ENCODE peak calls at places on chromosomes 12 and 14, in four cellular contexts. One of them, this sample, is unnamed. For H3K27me3, the result is how much of the 10 kb centered on the place peaks cover.

GRCh38 chr12:117105902-117106301 is 6.7 kb upstream of the TESC start:
- DNase-seq in neuronal stem cell: no peak
- DNase-seq in CD8-positive, alpha-beta T cell: no peak
- DNase-seq in tibial artery: no peak
- DNase-seq in this sample: peak

GRCh38 chr14:90803249-90803648 is 13.0 kb downstream of the TTC7B start:
- DNase-seq in tibial artery: no peak
- DNase-seq in CD8-positive, alpha-beta T cell: no peak
- DNase-seq in neuronal stem cell: no peak
- DNase-seq in this sample: no peak

GRCh38 chr12:47964102-47964723 is 817 bp downstream of the TMEM106C start:
- DNase-seq in CD8-positive, alpha-beta T cell: no peak
- DNase-seq in tibial artery: peak
- DNase-seq in neuronal stem cell: no peak
- DNase-seq in this sample: peak

GRCh38 chr14:93267149-93267711 is 60.2 kb downstream of the UBR7 start:
- DNase-seq in tibial artery: no peak
- DNase-seq in CD8-positive, alpha-beta T cell: no peak
- DNase-seq in neuronal stem cell: no peak
- DNase-seq in this sample: no peak

GRCh38 chr14:63290741-63291286 is 27.9 kb downstream of the GPHB5 start:
- DNase-seq in neuronal stem cell: no peak
- DNase-seq in CD8-positive, alpha-beta T cell: no peak
- DNase-seq in tibial artery: no peak
- DNase-seq in this sample: no peak

GRCh38 chr12:109944561-109944960 is 44.5 kb downstream of the TCHP start:
- DNase-seq in neuronal stem cell: no peak
- DNase-seq in CD8-positive, alpha-beta T cell: no peak
- DNase-seq in tibial artery: no peak
- DNase-seq in this sample: no peak

GRCh38 chr12:4203772-4204376 is 69.7 kb upstream of the CCND2 start:
- DNase-seq in tibial artery: no peak
- DNase-seq in CD8-positive, alpha-beta T cell: no peak
- DNase-seq in neuronal stem cell: no peak
- DNase-seq in this sample: no peak

GRCh38 chr12:6061661-6062060 is 62.8 kb downstream of the VWF start:
- DNase-seq in neuronal stem cell: no peak
- DNase-seq in CD8-positive, alpha-beta T cell: no peak
- DNase-seq in tibial artery: no peak
- DNase-seq in this sample: no peak

GRCh38 chr14:80536456-80536855 is 325.2 kb upstream of the DIO2 start:
- DNase-seq in CD8-positive, alpha-beta T cell: no peak
- DNase-seq in neuronal stem cell: no peak
- DNase-seq in tibial artery: no peak
- DNase-seq in this sample: no peak

GRCh38 chr14:74637184-74637562 is 25.1 kb upstream of the LTBP2 start:
- DNase-seq in CD8-positive, alpha-beta T cell: no peak
- DNase-seq in tibial artery: no peak
- DNase-seq in neuronal stem cell: no peak
- DNase-seq in this sample: no peak

GRCh38 chr14:76710093-76711010 is 50.9 kb upstream of the VASH1 start:
- DNase-seq in neuronal stem cell: peak
- DNase-seq in CD8-positive, alpha-beta T cell: peak
- DNase-seq in tibial artery: no peak
- DNase-seq in this sample: peak

GRCh38 chr14:51807355-51807754 is 53.1 kb upstream of the GNG2 start:
- DNase-seq in tibial artery: no peak
- DNase-seq in neuronal stem cell: no peak
- DNase-seq in CD8-positive, alpha-beta T cell: no peak
- DNase-seq in this sample: no peak

GRCh38 chr12:124767075-124767821 is 96.4 kb downstream of the SCARB1 start:
- DNase-seq in CD8-positive, alpha-beta T cell: peak
- DNase-seq in tibial artery: peak
- DNase-seq in neuronal stem cell: peak
- DNase-seq in this sample: peak

GRCh38 chr12:54000105-54000773 is at the start of gene HOXC9:
- DNase-seq in tibial artery: no peak
- DNase-seq in neuronal stem cell: no peak
- DNase-seq in CD8-positive, alpha-beta T cell: no peak
- DNase-seq in this sample: no peak

GRCh38 chr14:24692382-24693352 is 58.7 kb upstream of the GZMB start:
- DNase-seq in neuronal stem cell: no peak
- DNase-seq in CD8-positive, alpha-beta T cell: peak
- DNase-seq in tibial artery: no peak
- DNase-seq in this sample: peak

GRCh38 chr14:33837943-33838683 is 112.8 kb downstream of the EGLN3 start:
- DNase-seq in tibial artery: no peak
- DNase-seq in neuronal stem cell: no peak
- DNase-seq in CD8-positive, alpha-beta T cell: no peak
- DNase-seq in this sample: no peak

GRCh38 chr12:2113501-2113912 is 60.7 kb downstream of the CACNA1C start:
- DNase-seq in neuronal stem cell: no peak
- DNase-seq in CD8-positive, alpha-beta T cell: no peak
- DNase-seq in tibial artery: no peak
- DNase-seq in this sample: no peak

GRCh38 chr12:5246196-5246595 is 185.7 kb upstream of the NTF3 start:
- DNase-seq in tibial artery: no peak
- DNase-seq in neuronal stem cell: no peak
- DNase-seq in CD8-positive, alpha-beta T cell: no peak
- DNase-seq in this sample: no peak

GRCh38 chr12:2489266-2489665 is 305.5 kb upstream of the FKBP4 start:
- DNase-seq in CD8-positive, alpha-beta T cell: no peak
- DNase-seq in neuronal stem cell: no peak
- DNase-seq in tibial artery: no peak
- DNase-seq in this sample: no peak

GRCh38 chr12:83826112-83826511 is 1086.5 kb downstream of the SLC6A15 start:
- DNase-seq in CD8-positive, alpha-beta T cell: no peak
- DNase-seq in tibial artery: no peak
- DNase-seq in neuronal stem cell: peak
- DNase-seq in this sample: no peak

GRCh38 chr12:113382206-113382605 is 21.5 kb downstream of the SDS start:
- DNase-seq in tibial artery: no peak
- DNase-seq in neuronal stem cell: no peak
- DNase-seq in CD8-positive, alpha-beta T cell: no peak
- DNase-seq in this sample: no peak

GRCh38 chr14:67525389-67525788 is 7.7 kb upstream of the PLEKHH1 start:
- DNase-seq in CD8-positive, alpha-beta T cell: no peak
- DNase-seq in tibial artery: no peak
- DNase-seq in neuronal stem cell: no peak
- DNase-seq in this sample: no peak

GRCh38 chr12:119302334-119303132 is 32.0 kb upstream of the CCDC60 start:
- DNase-seq in neuronal stem cell: peak
- DNase-seq in CD8-positive, alpha-beta T cell: no peak
- DNase-seq in tibial artery: no peak
- DNase-seq in this sample: no peak

GRCh38 chr14:20630340-20631022 is 11.0 kb downstream of the OR6S1 start:
- DNase-seq in CD8-positive, alpha-beta T cell: no peak
- DNase-seq in tibial artery: no peak
- DNase-seq in neuronal stem cell: no peak
- DNase-seq in this sample: no peak

GRCh38 chr12:29171421-29172258 is 22.6 kb downstream of the FAR2 start:
- DNase-seq in CD8-positive, alpha-beta T cell: no peak
- DNase-seq in neuronal stem cell: no peak
- DNase-seq in tibial artery: no peak
- DNase-seq in this sample: no peak

GRCh38 chr12:78829690-78830089 is 34.9 kb upstream of the SYT1 start:
- DNase-seq in CD8-positive, alpha-beta T cell: no peak
- DNase-seq in tibial artery: no peak
- DNase-seq in neuronal stem cell: no peak
- DNase-seq in this sample: no peak

DNA sequence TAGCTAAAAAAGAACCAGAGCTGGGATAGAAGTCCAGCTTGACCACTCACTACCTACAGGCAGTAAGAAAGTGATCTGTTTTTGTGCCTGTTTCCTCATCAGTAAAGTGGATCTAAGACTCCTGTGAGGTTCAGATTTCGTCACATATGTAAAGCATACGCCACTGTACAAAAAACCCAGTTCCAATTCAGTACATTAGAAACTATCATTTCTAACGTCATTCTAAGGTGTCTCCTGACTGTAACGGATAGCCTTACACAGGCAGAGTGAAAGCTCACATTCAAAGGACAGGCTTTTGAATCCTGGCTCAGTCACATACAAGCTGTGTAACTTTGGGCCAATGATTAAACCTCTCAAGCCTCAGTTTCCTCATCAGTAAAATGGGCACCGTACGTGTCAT is 3.5 kb downstream of the SLC15A4 start:
- DNase-seq in tibial artery: no peak
- DNase-seq in CD8-positive, alpha-beta T cell: no peak
- DNase-seq in neuronal stem cell: no peak
- DNase-seq in this sample: no peak
- H3K4me3 ChIP-seq in tibial artery: no peak
- H3K4me3 ChIP-seq in CD8-positive, alpha-beta T cell: no peak
- H3K4me3 ChIP-seq in neuronal stem cell: no peak
- H3K4me3 ChIP-seq in this sample: no peak

GRCh38 chr12:34406996-34407300 is 384.7 kb downstream of the ALG10 start:
- DNase-seq in tibial artery: no peak
- DNase-seq in neuronal stem cell: no peak
- DNase-seq in CD8-positive, alpha-beta T cell: peak
- DNase-seq in this sample: no peak
- H3K27ac ChIP-seq in tibial artery: no peak
- H3K27ac ChIP-seq in neuronal stem cell: no peak
- H3K27ac ChIP-seq in CD8-positive, alpha-beta T cell: no peak
- H3K27ac ChIP-seq in this sample: no peak

GRCh38 chr12:42801271-42801670 is 211.7 kb upstream of the PRICKLE1 start:
- DNase-seq in CD8-positive, alpha-beta T cell: no peak
- DNase-seq in neuronal stem cell: no peak
- DNase-seq in tibial artery: no peak
- DNase-seq in this sample: no peak

GRCh38 chr12:42807251-42807650 is 217.7 kb upstream of the PRICKLE1 start:
- DNase-seq in neuronal stem cell: no peak
- DNase-seq in CD8-positive, alpha-beta T cell: no peak
- DNase-seq in tibial artery: no peak
- DNase-seq in this sample: no peak

GRCh38 chr12:42804928-42805327 is 215.4 kb upstream of the PRICKLE1 start:
- DNase-seq in neuronal stem cell: no peak
- DNase-seq in CD8-positive, alpha-beta T cell: no peak
- DNase-seq in tibial artery: no peak
- DNase-seq in this sample: no peak

GRCh38 chr12:42798811-42799438 is 209.4 kb upstream of the PRICKLE1 start:
- DNase-seq in CD8-positive, alpha-beta T cell: no peak
- DNase-seq in neuronal stem cell: no peak
- DNase-seq in tibial artery: no peak
- DNase-seq in this sample: no peak

DNA sequence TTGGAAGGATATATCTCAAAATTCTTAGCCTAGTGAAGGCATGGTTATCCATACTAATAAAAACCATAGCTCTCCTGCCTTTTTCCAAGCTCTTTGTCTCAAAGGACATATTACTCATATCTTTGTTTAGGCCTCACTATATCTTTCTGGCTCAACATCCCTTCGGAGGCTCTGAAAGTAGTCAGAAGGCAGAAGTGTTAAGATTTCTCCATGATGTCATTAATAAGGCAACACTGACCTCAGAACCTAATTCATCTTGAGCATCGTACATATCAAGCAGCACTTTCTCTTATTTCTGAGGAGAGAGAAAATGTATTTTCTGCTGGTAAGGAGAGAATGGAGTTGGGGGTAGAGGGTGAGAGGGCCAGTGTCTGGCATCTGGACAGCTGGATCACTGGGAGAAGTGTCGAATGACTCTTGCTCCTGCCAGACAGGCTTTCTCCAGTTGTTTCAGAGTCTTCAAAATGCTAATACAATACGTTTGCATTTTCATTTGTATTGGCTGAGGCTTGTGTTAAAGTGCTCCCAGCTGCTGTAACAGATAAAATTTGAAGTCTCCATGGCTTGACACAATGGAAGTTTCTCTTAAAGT is 213.2 kb upstream of the PRICKLE1 start:
- DNase-seq in neuronal stem cell: no peak
- DNase-seq in tibial artery: no peak
- DNase-seq in CD8-positive, alpha-beta T cell: no peak
- DNase-seq in this sample: no peak
- H3K27me3 ChIP-seq in neuronal stem cell: under half
- H3K27me3 ChIP-seq in tibial artery: under half
- H3K27me3 ChIP-seq in CD8-positive, alpha-beta T cell: under half
- H3K27me3 ChIP-seq in this sample: under half

DNA sequence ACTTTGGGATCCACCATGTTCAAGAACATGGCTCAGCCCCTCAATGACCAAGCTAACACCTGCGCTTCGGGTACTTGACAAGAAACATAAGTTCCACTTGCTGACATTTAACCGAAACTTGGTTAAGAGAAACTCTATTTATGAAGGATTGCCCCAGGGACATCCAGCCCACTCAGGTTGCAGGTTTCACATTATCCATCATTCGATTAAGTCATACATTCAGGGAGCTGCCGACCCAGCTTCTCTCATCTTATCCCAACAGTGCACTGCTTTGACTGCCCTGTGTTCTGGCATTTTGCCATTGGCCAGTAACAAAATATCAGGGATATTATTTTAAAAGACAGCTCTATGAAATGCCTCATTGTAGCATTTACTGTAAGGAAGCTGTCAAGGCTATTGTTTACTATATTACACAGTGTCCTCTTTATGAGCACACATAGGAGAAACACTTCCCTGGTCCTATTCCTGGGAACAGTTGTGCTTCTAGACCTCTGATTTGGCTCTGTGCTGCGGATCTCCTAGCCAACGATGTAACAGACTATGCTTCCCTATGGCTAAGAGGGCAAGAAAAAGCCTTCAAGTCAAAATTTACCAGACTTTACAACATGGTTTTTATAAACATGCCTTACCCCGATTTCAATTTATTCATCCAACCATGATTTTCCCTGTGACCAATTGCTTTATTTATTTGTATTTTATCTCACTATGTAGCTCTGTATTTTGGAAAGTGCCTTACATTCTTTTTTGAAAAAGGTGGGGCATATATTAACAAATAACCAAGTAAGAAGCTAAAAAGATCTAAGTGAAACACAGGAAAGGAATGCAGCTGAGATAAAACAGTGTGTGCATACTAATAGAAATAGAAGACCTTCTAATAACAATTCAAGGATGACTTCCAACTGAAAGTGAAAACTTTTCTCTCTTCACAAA is 109.3 kb downstream of the ITPR2 start:
- DNase-seq in tibial artery: peak
- DNase-seq in neuronal stem cell: no peak
- DNase-seq in CD8-positive, alpha-beta T cell: no peak
- DNase-seq in this sample: no peak
- H3K4me3 ChIP-seq in tibial artery: no peak
- H3K4me3 ChIP-seq in neuronal stem cell: no peak
- H3K4me3 ChIP-seq in CD8-positive, alpha-beta T cell: no peak
- H3K4me3 ChIP-seq in this sample: no peak

DNA sequence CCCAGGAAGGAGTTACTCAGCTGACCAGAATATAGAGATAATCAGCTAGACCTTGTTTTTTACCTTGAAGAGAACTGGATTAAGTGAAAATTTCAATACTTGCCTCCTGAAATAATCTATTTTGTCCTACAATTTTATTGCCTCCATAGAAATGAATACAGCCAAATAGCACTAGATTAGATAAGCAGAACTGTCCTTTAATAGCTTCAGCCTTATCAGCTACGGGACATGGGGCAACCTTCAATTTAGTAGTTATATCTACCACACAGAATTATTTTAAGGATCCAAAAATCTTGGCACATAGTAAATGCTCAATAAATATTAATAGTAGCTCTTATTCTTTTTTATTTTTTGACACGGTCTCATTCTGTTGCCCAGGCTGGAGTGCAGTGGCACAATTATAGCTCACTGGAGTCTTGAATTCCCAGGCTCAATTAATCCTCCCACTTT is 67.2 kb upstream of the PLEKHG3 start:
- DNase-seq in tibial artery: no peak
- DNase-seq in neuronal stem cell: no peak
- DNase-seq in CD8-positive, alpha-beta T cell: no peak
- DNase-seq in this sample: no peak
- H3K27ac ChIP-seq in tibial artery: no peak
- H3K27ac ChIP-seq in neuronal stem cell: no peak
- H3K27ac ChIP-seq in CD8-positive, alpha-beta T cell: no peak
- H3K27ac ChIP-seq in this sample: no peak